ENCODE peak calls at places on chromosomes 1 and 21, in four cellular contexts. F is AG09319, C is NCI-H1048, D is substantia nigra. I is an unnamed sample.

GRCh38 chr1:168234846-168235547 is 9.2 kb downstream of the SFT2D2 start:
- DNase-seq in F (no peak), C (no peak), D (peak; percentile 11), I (peak; percentile 60)

GRCh38 chr21:33964706-33965325 is 49.2 kb upstream of the ATP5PO start:
- DNase-seq in F (no peak), C (no peak), D (no peak), I (no peak)

GRCh38 chr1:7646164-7646563 is 124.9 kb upstream of the VAMP3 start:
- DNase-seq in F (no peak), C (no peak), D (no peak), I (no peak)

GRCh38 chr1:155320661-155321576 is at the start of gene RUSC1:
- DNase-seq in F (no peak), C (no peak), D (peak; percentile 66), I (no peak)

GRCh38 chr1:159141584-159142518 is 29.6 kb upstream of the CADM3 start:
- DNase-seq in F (no peak), C (no peak), D (peak; percentile 29), I (no peak)

GRCh38 chr1:28893403-28894102 is 20.8 kb upstream of the EPB41 start:
- DNase-seq in F (peak; percentile 36), C (no peak), D (no peak), I (no peak)

GRCh38 chr1:115274467-115274866 is 63.6 kb downstream of the NGF start:
- DNase-seq in F (no peak), C (no peak), D (no peak), I (no peak)

GRCh38 chr1:242467556-242468145 is 56.8 kb downstream of the PLD5 start:
- DNase-seq in F (no peak), C (peak; percentile 57), D (peak; percentile 50), I (peak; percentile 73)

GRCh38 chr1:89957063-89957462 is 37.8 kb upstream of the ZNF326 start:
- DNase-seq in F (no peak), C (no peak), D (no peak), I (no peak)

I was measured in HAP-1.